ENCODE peak calls at places on chromosomes 13 and 19, in four cellular contexts. M, W, D and R are unnamed samples.
A peak's percentile ranks its signal among the peaks of the same experiment; 100 is the strongest.

GRCh38 chr19:56153507-56153906 is 12.4 kb downstream of the ZNF444 start:
- DNase-seq in M (no peak), W (no peak), D (peak; percentile 25), R (no peak)

GRCh38 chr19:41528106-41528505 is 47.9 kb upstream of the CEACAM21 start:
- DNase-seq in M (no peak), W (no peak), D (no peak), R (no peak)

GRCh38 chr13:71979616-71980015 is 112.6 kb upstream of the DACH1 start:
- DNase-seq in M (no peak), W (no peak), D (peak; percentile 33), R (no peak)

GRCh38 chr13:106369858-106370257 is 165.6 kb downstream of the EFNB2 start:
- DNase-seq in M (no peak), W (no peak), D (no peak), R (no peak)

GRCh38 chr19:24074720-24075119 is 12.3 kb upstream of the ZNF254 start:
- DNase-seq in M (no peak), W (no peak), D (no peak), R (no peak)

GRCh38 chr13:26961890-26962615 is 201.5 kb upstream of the GPR12 start:
- DNase-seq in M (peak; percentile 80), W (no peak), D (no peak), R (no peak)

GRCh38 chr19:15161028-15161984 is 39.5 kb downstream of the NOTCH3 start:
- DNase-seq in M (no peak), W (no peak), D (no peak), R (no peak)

GRCh38 chr19:15426485-15427349 is 7.9 kb upstream of the AKAP8L start:
- DNase-seq in M (no peak), W (no peak), D (no peak), R (no peak)

GRCh38 chr13:29505950-29506349 is 89.5 kb downstream of the SLC7A1 start:
- DNase-seq in M (no peak), W (no peak), D (no peak), R (no peak)

GRCh38 chr19:4069331-4069959 is 2.7 kb upstream of the ZBTB7A start:
- DNase-seq in M (no peak), W (no peak), D (no peak), R (no peak)

GRCh38 chr13:74554581-74555290 is 420.5 kb upstream of the KLF12 start:
- DNase-seq in M (no peak), W (no peak), D (no peak), R (no peak)
- H3K36me3 ChIP-seq in M (no peaks in the 10 kb centered on the region), W (no peaks in the 10 kb centered on the region), D (no peaks in the 10 kb centered on the region), R (no peaks in the 10 kb centered on the region)

GRCh38 chr19:17861542-17862402 is 2.1 kb downstream of the RPL18A start:
- DNase-seq in M (no peak), W (no peak), D (no peak), R (no peak)
- TF ChIP-seq POLR2A in M (no peak), W (no peak), D (no peak), R (no peak)

GRCh38 chr13:73933795-73934194 is 200.4 kb downstream of the KLF12 start:
- DNase-seq in M (no peak), W (no peak), D (no peak), R (no peak)
- H3K36me3 ChIP-seq in M (no peaks in the 10 kb centered on the region), W (no peaks in the 10 kb centered on the region), D (no peaks in the 10 kb centered on the region), R (no peaks in the 10 kb centered on the region)

DNA sequence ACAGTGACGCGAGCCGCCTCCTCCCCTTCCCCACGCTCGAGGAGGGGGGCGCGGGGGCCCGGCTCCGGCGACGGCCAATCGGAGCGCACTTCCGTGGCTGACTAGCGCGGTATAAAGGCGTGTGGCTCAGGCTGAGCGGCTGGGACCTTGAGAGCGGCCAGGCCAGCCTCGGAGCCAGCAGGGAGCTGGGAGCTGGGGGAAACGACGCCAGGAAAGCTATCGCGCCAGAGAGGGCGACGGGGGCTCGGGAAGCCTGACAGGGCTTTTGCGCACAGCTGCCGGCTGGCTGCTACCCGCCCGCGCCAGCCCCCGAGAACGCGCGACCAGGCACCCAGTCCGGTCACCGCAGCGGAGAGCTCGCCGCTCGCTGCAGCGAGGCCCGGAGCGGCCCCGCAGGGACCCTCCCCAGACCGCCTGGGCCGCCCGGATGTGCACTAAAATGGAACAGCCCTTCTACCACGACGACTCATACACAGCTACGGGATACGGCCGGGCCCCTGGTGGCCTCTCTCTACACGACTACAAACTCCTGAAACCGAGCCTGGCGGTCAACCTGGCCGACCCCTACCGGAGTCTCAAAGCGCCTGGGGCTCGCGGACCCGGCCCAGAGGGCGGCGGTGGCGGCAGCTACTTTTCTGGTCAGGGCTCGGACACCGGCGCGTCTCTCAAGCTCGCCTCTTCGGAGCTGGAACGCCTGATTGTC is at the start of gene JUNB:
- DNase-seq in M (peak; percentile 99), W (peak; percentile 99), D (peak; percentile 98), R (peak; percentile 96)
- TF ChIP-seq POLR2A in M (peak; percentile 100), W (peak; percentile 100), D (peak; percentile 100), R (peak; percentile 100)